ENCODE peak calls at places on chromosome 20, in five cellular contexts. W is psoas muscle; S is ACHN; N is T-helper 1 cell; T is activated naive CD8-positive, alpha-beta T cell treated with anti-CD3 and anti-CD28 coated beads, Interleukin-2, amount 50 U/mL, for 24 hours. A is an unnamed sample.

GRCh38 chr20:4545526-4545925 is 176.2 kb upstream of the PRND start:
- DNase-seq in S (no peak), N (no peak), T (no peak), W (no peak), A (no peak)

GRCh38 chr20:44465001-44465560 is 10.6 kb upstream of the TTPAL start:
- DNase-seq in S (no peak), T (no peak), N (no peak), W (no peak), A (no peak)

GRCh38 chr20:22438926-22439325 is 145.4 kb downstream of the FOXA2 start:
- DNase-seq in N (no peak), W (no peak), T (no peak), S (peak; percentile 8), A (no peak)

GRCh38 chr20:58702859-58703648 is 10.5 kb downstream of the NPEPL1 start:
- DNase-seq in W (no peak), T (no peak), N (no peak), S (no peak), A (no peak)

GRCh38 chr20:64093013-64093503 is 8.9 kb upstream of the LKAAEAR1 start:
- DNase-seq in S (no peak), T (no peak), W (no peak), N (no peak), A (peak; percentile 90)

GRCh38 chr20:11260611-11261010 is 586.8 kb upstream of the JAG1 start:
- DNase-seq in S (no peak), T (no peak), N (no peak), W (no peak), A (no peak)

GRCh38 chr20:49290608-49291191 is 12.8 kb upstream of the ZNFX1 start:
- DNase-seq in W (no peak), N (no peak), S (no peak), T (no peak), A (no peak)

GRCh38 chr20:53883098-53883762 is 187.2 kb downstream of the BCAS1 start:
- DNase-seq in W (no peak), S (no peak), T (peak; percentile 56), N (no peak), A (no peak)

GRCh38 chr20:24131281-24131680 is 142.7 kb upstream of the GGTLC1 start:
- DNase-seq in T (no peak), S (no peak), W (no peak), N (no peak), A (no peak)

GRCh38 chr20:49557449-49557848 is 10.5 kb downstream of the PTGIS start:
- DNase-seq in W (no peak), T (no peak), S (no peak), N (no peak), A (no peak)

GRCh38 chr20:24148372-24148771 is 159.8 kb upstream of the GGTLC1 start:
- DNase-seq in S (no peak), W (no peak), N (no peak), T (no peak), A (no peak)

GRCh38 chr20:44326391-44327159 is 10.3 kb upstream of the R3HDML start:
- DNase-seq in S (no peak), T (peak; percentile 33), W (no peak), N (no peak), A (no peak)

GRCh38 chr20:14775778-14776177 is 438.4 kb upstream of the FLRT3 start:
- DNase-seq in W (peak; percentile 78), N (no peak), T (no peak), S (no peak), A (peak; percentile 46)

GRCh38 chr20:62666736-62667529 is 24.6 kb downstream of the SLCO4A1 start:
- DNase-seq in S (no peak), T (no peak), N (no peak), W (peak; percentile 70), A (no peak)

GRCh38 chr20:44390280-44390679 is 34.8 kb downstream of the HNF4A start:
- DNase-seq in W (no peak), S (no peak), T (no peak), N (no peak), A (no peak)

GRCh38 chr20:35293303-35294292 is 1.4 kb upstream of the FAM83C start:
- DNase-seq in T (no peak), W (no peak), N (no peak), S (no peak), A (peak; percentile 22)

GRCh38 chr20:3782597-3782996 is 1.3 kb upstream of the SPEF1 start:
- DNase-seq in W (no peak), S (no peak), N (no peak), T (no peak), A (no peak)

GRCh38 chr20:8860011-8860495 is 208.8 kb upstream of the PLCB4 start:
- DNase-seq in N (no peak), S (peak; percentile 98), W (no peak), T (no peak), A (no peak)

GRCh38 chr20:59706106-59706693 is 101.9 kb downstream of the PHACTR3 start:
- DNase-seq in N (no peak), S (no peak), W (no peak), T (no peak), A (no peak)

GRCh38 chr20:380763-381580 is 412 bp downstream of the TRIB3 start:
- DNase-seq in W (peak; percentile 63), N (peak; percentile 40), S (peak; percentile 72), T (peak; percentile 79), A (peak; percentile 77)

GRCh38 chr20:10731190-10731955 is 57.6 kb upstream of the JAG1 start:
- DNase-seq in N (no peak), W (no peak), S (no peak), T (no peak), A (no peak)